ENCODE peak calls at places on chromosomes 16 and 17, in four cellular contexts. X, V, E and L are unnamed samples.

GRCh38 chr16:69064789-69065313 is 40.6 kb upstream of the HAS3 start:
- DNase-seq in X (peak), V (no peak), E (no peak), L (no peak)

GRCh38 chr17:45388604-45389325 is 43.9 kb downstream of the ARHGAP27 start:
- DNase-seq in X (no peak), V (no peak), E (peak), L (no peak)

GRCh38 chr17:5541610-5542202 is 42.6 kb downstream of the NLRP1 start:
- DNase-seq in X (no peak), V (peak), E (no peak), L (no peak)

GRCh38 chr16:3606441-3606840 is 5.0 kb downstream of the SLX4 start:
- DNase-seq in X (no peak), V (no peak), E (no peak), L (no peak)

GRCh38 chr17:48646183-48647102 is 20.3 kb upstream of the HOXB9 start:
- DNase-seq in X (no peak), V (no peak), E (no peak), L (no peak)

GRCh38 chr17:49388290-49388640 is 26.2 kb upstream of the ZNF652 start:
- DNase-seq in X (no peak), V (no peak), E (no peak), L (no peak)

GRCh38 chr16:50183316-50183715 is 30.2 kb downstream of the TENT4B start:
- DNase-seq in X (no peak), V (no peak), E (peak), L (no peak)

GRCh38 chr17:1718362-1719165 is 5.9 kb upstream of the WDR81 start:
- DNase-seq in X (no peak), V (no peak), E (no peak), L (no peak)

GRCh38 chr17:67687541-67687940 is 30.2 kb upstream of the NOL11 start:
- DNase-seq in X (no peak), V (no peak), E (no peak), L (no peak)

GRCh38 chr17:40075216-40076100 is 12.7 kb downstream of the THRA start:
- DNase-seq in X (peak), V (peak), E (peak), L (peak)

GRCh38 chr16:47492428-47493357 is 31.6 kb downstream of the PHKB start:
- DNase-seq in X (peak), V (no peak), E (peak), L (peak)

GRCh38 chr17:81509687-81510523 is 2.7 kb downstream of the ACTG1 start:
- DNase-seq in X (no peak), V (no peak), E (peak), L (no peak)

GRCh38 chr16:87305505-87306391 is 11.4 kb downstream of the C16orf95 start:
- DNase-seq in X (no peak), V (no peak), E (no peak), L (no peak)
- TF ChIP-seq CTCF in X (no peak), V (peak), E (no peak), L (no peak)

DNA sequence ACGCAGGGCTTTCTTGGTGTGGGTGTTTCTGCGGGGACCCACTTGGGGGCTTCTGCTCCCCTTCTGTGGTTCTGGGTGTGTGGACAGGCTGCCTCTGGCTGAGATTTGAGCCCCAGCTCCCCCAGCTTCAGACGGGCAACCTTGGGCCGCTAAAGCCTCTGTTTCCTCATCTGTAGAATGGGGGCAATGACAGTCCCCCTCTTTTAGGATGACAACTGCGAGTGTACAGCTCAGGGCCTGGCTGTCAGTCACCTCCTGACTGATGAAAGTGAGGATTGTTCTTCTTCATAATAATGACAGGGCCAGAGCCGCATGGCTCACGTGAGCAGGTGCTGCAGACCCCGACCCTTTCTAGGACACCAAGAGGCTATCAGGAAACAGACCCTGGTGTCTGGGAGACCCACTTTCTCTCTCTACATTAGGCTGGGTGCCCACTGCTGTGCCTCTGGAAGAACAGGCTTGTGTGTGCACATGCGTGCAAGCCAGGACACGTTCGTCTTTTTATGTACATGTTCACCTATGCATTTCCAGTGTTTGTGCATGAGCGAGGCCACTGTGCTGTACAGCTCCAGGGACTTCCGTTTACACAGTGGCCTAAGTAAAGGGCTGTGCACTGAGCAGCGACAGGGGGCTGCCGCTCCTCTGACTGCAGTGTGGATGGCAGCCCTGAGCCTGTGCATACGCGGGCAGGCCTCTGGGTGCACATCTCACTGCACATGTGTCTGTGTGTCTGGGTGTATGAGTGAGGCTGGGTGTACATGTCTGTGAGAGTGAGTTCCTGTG is 4.6 kb downstream of the SPNS3 start:
- DNase-seq in X (no peak), V (no peak), E (no peak), L (no peak)
- TF ChIP-seq CTCF in X (no peak), V (no peak), E (no peak), L (no peak)

DNA sequence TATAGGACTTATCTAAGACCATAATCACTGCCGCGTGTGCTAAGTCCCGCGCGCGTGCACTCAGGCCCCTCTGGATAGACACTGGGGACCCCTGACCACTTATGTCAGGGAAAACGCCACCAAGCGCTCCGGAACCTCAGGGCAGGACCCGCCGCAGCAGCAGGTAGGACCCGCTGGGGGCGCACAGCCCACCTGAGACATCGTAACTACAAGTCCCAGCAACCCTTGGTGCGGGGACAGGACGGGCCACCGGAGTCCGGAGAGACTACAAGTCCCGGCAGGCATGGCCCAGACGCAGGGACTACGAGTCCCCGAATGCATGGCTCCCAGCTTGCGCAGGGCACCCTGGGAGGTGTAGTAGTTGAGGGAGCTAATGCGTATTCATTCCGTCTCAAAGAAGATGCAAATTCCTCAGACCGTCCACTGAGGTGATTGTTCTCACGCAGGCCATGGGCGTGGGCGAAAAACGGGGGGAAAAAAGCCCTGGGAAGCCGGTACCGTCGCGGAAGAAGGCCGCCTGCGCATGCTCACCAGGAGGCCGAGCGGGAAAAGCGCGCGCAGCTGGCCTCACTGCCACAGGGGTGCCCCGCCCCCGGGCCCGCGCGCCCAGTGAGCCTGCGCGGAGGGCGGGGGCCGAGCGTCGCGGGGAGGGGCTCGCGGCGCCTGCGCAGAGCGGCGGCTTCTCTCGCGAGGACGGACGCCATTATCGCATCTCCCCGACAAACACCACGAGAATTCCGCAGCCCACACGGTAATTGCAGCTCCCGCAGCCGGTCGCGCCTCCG is at the start of gene BANP:
- DNase-seq in X (peak), V (peak), E (peak), L (peak)
- TF ChIP-seq CTCF in X (peak), V (peak), E (peak), L (peak)

GRCh38 chr16:81530814-81531213 is 86.2 kb downstream of the CMIP start:
- DNase-seq in X (no peak), V (no peak), E (no peak), L (no peak)

GRCh38 chr16:81528258-81528657 is 83.7 kb downstream of the CMIP start:
- DNase-seq in X (no peak), V (no peak), E (no peak), L (no peak)

GRCh38 chr16:81531415-81531814 is 86.8 kb downstream of the CMIP start:
- DNase-seq in X (no peak), V (no peak), E (no peak), L (peak)

GRCh38 chr16:81532491-81533174 is 88.0 kb downstream of the CMIP start:
- DNase-seq in X (no peak), V (no peak), E (no peak), L (no peak)

DNA sequence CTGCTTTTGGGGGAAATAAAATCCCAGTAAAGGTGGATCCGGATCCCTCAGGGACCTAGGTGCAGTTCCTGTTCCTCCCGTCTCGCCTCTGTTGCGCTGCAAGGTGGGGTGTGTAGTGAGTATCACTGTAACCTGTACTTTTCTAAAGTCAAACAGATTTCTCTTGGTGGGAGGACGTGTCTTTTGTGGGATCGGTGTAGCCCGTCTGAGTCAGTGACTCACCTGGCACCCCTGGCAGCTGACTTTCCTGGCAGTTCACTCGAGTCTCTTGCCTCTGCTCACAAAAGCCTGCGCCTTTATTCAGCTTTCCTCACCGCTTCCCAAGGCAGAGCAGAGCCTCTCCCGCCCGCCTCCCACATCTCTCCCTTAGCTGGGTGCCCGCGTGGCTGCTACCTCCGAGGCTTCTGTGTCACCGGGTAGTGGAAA is 85.7 kb downstream of the CMIP start:
- DNase-seq in X (no peak), V (no peak), E (no peak), L (peak)
- TF ChIP-seq CTCF in X (no peak), V (no peak), E (no peak), L (peak)

DNA sequence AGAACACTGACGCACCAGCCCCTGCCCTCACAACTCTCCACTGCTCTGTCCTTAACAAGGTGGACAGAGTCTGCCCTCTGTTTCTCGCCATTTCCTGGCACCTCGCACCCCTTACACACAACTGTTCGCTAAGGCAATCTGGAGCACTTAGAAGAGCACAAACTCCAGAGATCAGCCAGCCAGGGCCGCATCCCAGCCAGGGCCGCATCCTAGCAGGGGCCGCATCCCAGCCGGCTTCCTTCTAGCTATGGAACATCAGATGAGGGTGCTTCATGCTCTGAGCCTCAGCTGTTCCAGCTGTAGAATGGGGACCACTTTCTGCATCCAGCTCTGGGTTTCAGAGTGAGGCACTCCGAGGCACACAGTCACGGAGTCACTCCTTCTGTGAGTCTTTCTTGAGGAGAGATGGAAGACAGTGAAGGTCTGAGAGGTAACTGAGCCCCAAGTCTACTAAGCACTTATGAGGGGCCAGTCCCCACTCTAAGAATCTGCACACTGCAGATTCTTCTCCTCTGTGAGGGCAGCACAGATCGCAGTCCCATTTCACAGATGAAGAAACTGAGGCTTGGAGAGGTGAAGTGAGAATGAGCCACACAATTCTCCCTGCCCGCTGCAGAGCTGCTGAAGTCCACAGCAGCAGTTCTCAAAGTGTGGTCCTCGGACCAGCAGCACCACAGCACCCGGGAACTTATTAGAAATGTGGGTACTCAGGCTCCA is 20.9 kb downstream of the COTL1 start:
- DNase-seq in X (no peak), V (no peak), E (no peak), L (no peak)
- TF ChIP-seq CTCF in X (no peak), V (no peak), E (no peak), L (no peak)

GRCh38 chr16:29819506-29819905 is 756 bp upstream of the MVP start:
- DNase-seq in X (no peak), V (no peak), E (no peak), L (no peak)
- TF ChIP-seq CTCF in X (no peak), V (peak), E (peak), L (no peak)

GRCh38 chr17:77501101-77501566 is 360.4 kb downstream of the SEC14L1 start:
- DNase-seq in X (no peak), V (no peak), E (peak), L (no peak)
- TF ChIP-seq CTCF in X (peak), V (peak), E (peak), L (no peak)